ENCODE peak calls at places on chromosomes 11 and 22, in seven cellular contexts. R is A549, T is left ventricle myocardium inferior, W is Peyer's patch, Q is IMR-90, C is BE2C, X is aorta. P is an unnamed sample. For H3K9me3 and H3K4me1, the result is how much of the 10 kb centered on the place peaks cover.

GRCh38 chr22:35576671-35577070 is 36.0 kb downstream of the RASD2 start:
- DNase-seq in R (no peak), T (no peak), W (no peak), Q (no peak), C (no peak), X (no peak), P (no peak)

GRCh38 chr11:131692961-131693360 is 322.5 kb downstream of the NTM start:
- DNase-seq in R (no peak), T (no peak), W (no peak), Q (no peak), C (no peak), X (no peak), P (no peak)

GRCh38 chr11:122642472-122642922 is 13.0 kb upstream of the UBASH3B start:
- DNase-seq in R (peak), T (no peak), W (no peak), Q (peak), C (no peak), X (peak), P (no peak)

GRCh38 chr11:119207300-119207570 is 1.1 kb downstream of the CBL start:
- DNase-seq in R (no peak), T (no peak), W (no peak), Q (no peak), C (no peak), X (no peak), P (no peak)

GRCh38 chr22:27197618-27198017 is 540.2 kb downstream of the MIAT start:
- DNase-seq in R (no peak), T (no peak), W (no peak), Q (no peak), C (no peak), X (no peak), P (no peak)

GRCh38 chr11:114200785-114201184 is 95.4 kb upstream of the NNMT start:
- DNase-seq in R (no peak), T (no peak), W (no peak), Q (no peak), C (no peak), X (no peak), P (no peak)

GRCh38 chr22:30206964-30207363 is 39.6 kb downstream of the LIF start:
- DNase-seq in R (peak), T (no peak), W (no peak), Q (peak), C (no peak), X (no peak), P (no peak)

GRCh38 chr11:75339685-75340409 is 11.6 kb downstream of the ARRB1 start:
- DNase-seq in R (no peak), T (peak), W (no peak), Q (no peak), C (peak), X (no peak), P (no peak)

GRCh38 chr11:44256673-44257291 is 53.2 kb downstream of the ALX4 start:
- DNase-seq in R (no peak), T (peak), W (no peak), Q (no peak), C (no peak), X (no peak), P (no peak)

GRCh38 chr11:44634401-44635281 is 69.2 kb downstream of the CD82 start:
- DNase-seq in R (peak), T (peak), W (no peak), Q (peak), C (peak), X (peak), P (no peak)

GRCh38 chr11:116193321-116194114 is 579.3 kb downstream of the BUD13 start:
- DNase-seq in R (peak), T (no peak), W (no peak), Q (peak), C (peak), X (no peak), P (no peak)

GRCh38 chr11:116192509-116193206 is 580.1 kb downstream of the BUD13 start:
- DNase-seq in R (no peak), T (no peak), W (no peak), Q (no peak), C (peak), X (no peak), P (no peak)

GRCh38 chr11:116190206-116190605 is 582.6 kb downstream of the BUD13 start:
- DNase-seq in R (no peak), T (no peak), W (no peak), Q (no peak), C (no peak), X (no peak), P (no peak)

GRCh38 chr11:116190861-116191260 is 581.9 kb downstream of the BUD13 start:
- DNase-seq in R (no peak), T (no peak), W (no peak), Q (no peak), C (no peak), X (no peak), P (no peak)

DNA sequence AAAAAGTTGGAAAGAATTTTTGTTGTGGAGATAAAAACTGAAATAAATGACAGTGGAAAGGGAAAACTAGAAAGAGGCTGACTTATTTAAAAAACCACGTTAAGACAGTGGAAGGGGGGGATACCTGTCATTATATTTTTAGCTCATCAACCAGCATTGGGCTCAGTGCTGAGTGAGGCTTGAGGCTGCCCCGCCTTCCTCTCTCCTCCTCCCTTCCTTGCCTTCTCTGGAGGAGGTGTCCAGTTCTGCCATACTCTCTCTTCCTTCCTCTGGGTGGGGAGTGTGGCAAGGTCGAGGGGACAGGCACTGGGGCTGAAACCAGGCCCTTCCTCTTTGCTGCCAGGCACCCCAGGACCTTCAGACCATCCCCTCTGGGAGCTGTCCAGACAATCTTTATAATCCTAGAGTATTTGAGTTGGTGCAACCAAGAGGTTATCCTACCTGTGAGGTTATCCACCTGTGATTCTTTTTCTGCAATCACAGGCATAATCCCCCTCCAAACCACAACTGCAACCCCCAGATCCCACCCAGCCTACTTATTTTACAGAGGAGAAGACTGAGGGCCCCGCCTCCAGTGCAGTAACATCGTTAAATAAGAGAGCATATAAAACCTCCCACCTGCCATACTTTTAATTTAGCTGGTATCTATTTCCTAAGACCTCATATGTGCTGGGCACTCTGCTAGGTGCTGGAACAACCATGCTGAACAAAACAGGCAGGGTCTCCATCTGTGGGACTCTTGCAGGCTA is 578.5 kb downstream of the BUD13 start:
- DNase-seq in R (no peak), T (no peak), W (no peak), Q (no peak), C (no peak), X (no peak), P (no peak)
- H3K4me3 ChIP-seq in R (no peak), T (peak), W (no peak), Q (no peak), C (peak), X (no peak), P (no peak)

GRCh38 chr22:49163258-49163959 is 664.3 kb downstream of the BRD1 start:
- DNase-seq in R (no peak), T (no peak), W (no peak), Q (no peak), C (no peak), X (peak), P (no peak)
- H3K9me3 ChIP-seq in R (under half), T (under half), W (under half), Q (half or more), C (under half), X (under half), P (under half)

DNA sequence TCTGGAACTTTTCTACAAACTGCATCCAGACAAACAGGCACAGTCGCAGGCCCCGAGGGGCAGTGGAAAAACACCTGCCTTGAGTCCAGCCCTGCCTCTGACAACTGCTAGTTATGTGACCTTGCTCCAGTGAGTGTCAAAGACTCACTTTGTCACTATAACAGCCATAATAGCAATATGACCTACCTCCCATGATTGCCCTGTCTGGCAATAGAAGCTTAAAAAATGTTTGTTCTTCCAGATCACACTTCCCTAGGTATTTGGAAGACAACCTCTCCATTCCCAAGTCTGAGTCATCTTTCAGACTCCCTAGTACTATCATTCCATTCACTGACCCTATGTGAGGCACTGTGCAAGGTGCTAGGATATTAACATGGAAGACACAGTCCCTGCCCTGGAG is 74.5 kb downstream of the RPL27A start:
- DNase-seq in R (no peak), T (no peak), W (no peak), Q (peak), C (no peak), X (no peak), P (no peak)
- H3K4me1 ChIP-seq in R (under half), T (half or more), W (under half), Q (under half), C (under half), X (under half), P (under half)

DNA sequence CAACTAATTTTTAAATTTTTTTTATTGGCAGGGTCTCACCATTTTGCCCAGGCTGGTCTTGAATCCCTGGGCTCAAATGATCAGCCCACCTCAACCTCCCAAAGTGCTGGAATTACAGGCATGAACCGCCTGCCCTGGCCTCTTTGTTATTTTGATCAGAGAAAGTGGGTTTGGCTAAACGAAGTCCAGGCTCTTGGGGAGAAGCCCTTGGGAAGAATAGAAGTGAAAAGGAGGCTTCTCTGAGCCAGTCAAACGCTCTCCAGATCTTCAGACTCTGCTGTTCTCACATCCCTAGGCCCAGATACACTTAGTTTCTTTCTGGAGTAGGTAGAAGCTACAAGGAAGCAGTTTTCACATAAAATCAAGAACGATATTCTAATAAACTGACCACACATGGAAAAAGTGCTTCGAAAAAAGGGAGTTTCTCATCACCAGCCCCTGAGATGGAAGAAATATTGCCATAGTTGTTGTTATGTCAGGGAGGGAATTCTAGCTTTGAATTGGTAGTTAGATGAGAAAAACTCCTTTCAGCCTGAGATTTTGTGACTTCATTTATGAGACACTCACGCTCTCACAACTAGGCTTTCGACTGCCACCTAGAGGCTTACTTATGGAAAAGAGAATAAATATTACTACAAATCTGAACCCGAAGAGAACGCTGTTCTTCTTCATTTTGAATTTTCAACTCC is 41.7 kb upstream of the AQP11 start:
- DNase-seq in R (peak), T (no peak), W (no peak), Q (peak), C (peak), X (no peak), P (peak)
- H3K4me3 ChIP-seq in R (no peak), T (no peak), W (no peak), Q (no peak), C (no peak), X (no peak), P (no peak)

DNA sequence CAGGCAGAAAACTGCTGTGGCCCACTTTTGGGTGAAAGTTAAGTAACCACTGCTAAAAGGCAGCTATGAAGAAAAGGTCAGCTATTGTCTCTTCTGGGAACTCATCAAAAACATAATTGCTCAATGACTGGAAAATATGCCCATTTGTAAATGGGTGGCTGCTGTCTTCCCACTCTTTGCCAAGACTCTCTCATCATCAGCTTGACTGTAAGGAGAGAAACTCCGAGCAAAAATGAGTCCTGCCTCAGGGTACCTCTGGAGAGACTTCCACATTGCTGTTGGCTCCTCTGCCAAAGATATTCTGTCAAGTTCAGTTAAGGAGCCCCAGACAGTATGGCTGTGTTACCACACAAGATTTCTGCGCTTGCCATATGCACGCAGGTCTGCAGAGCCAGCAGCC is 138.7 kb downstream of the BBOX1 start:
- DNase-seq in R (no peak), T (no peak), W (no peak), Q (no peak), C (no peak), X (no peak), P (no peak)
- H3K9me3 ChIP-seq in R (under half), T (under half), W (under half), Q (under half), C (under half), X (under half), P (under half)

GRCh38 chr22:19106886-19107729 is 15.1 kb downstream of the DGCR2 start:
- DNase-seq in R (no peak), T (no peak), W (no peak), Q (no peak), C (no peak), X (peak), P (no peak)
- H3K4me1 ChIP-seq in R (under half), T (half or more), W (under half), Q (under half), C (under half), X (under half), P (under half)

GRCh38 chr22:41237707-41238569 is 2.8 kb downstream of the CHADL start:
- DNase-seq in R (no peak), T (peak), W (peak), Q (peak), C (no peak), X (peak), P (peak)

GRCh38 chr22:41234815-41235687 is 5.7 kb downstream of the CHADL start:
- DNase-seq in R (no peak), T (no peak), W (no peak), Q (no peak), C (no peak), X (no peak), P (no peak)

GRCh38 chr22:41238570-41239442 is 1.9 kb downstream of the CHADL start:
- DNase-seq in R (no peak), T (no peak), W (no peak), Q (no peak), C (no peak), X (no peak), P (no peak)

GRCh38 chr22:41239443-41240128 is 1.1 kb downstream of the CHADL start:
- DNase-seq in R (no peak), T (no peak), W (no peak), Q (no peak), C (no peak), X (no peak), P (no peak)

GRCh38 chr22:41237036-41237706 is 3.6 kb downstream of the CHADL start:
- DNase-seq in R (no peak), T (no peak), W (no peak), Q (no peak), C (no peak), X (no peak), P (no peak)
- H3K4me3 ChIP-seq in R (no peak), T (peak), W (peak), Q (peak), C (no peak), X (peak), P (no peak)